ENCODE peak calls at places on chromosomes 5 and 9, in five cellular contexts. C is H1, F is GM12878, O is HepG2, R is HCT116. D is an unnamed sample.

GRCh38 chr9:137709411-137710101 is 90.8 kb downstream of the EHMT1 start:
- DNase-seq in O (no peak), C (no peak), F (no peak), R (no peak), D (no peak)

GRCh38 chr9:36189978-36190377 is 743 bp upstream of the CLTA start:
- DNase-seq in F (no peak), O (no peak), R (no peak), C (no peak), D (no peak)

GRCh38 chr5:110658006-110658405 is 68.5 kb downstream of the TMEM232 start:
- DNase-seq in F (no peak), R (no peak), O (no peak), C (no peak), D (no peak)

GRCh38 chr9:129383415-129384088 is 205.5 kb upstream of the IER5L start:
- DNase-seq in C (no peak), R (no peak), F (peak; percentile 38), O (no peak), D (no peak)

GRCh38 chr5:52859619-52860018 is 71.9 kb downstream of the ITGA1 start:
- DNase-seq in O (no peak), C (no peak), R (no peak), F (no peak), D (no peak)

GRCh38 chr9:124890179-124890578 is 28.2 kb downstream of the ARPC5L start:
- DNase-seq in R (no peak), C (no peak), O (no peak), F (no peak), D (no peak)

GRCh38 chr5:119743927-119744326 is 114.6 kb downstream of the FAM170A start:
- DNase-seq in F (peak; percentile 48), O (peak; percentile 33), R (peak; percentile 59), C (no peak), D (peak; percentile 69)

GRCh38 chr5:74538206-74538661 is 102.3 kb downstream of the ENC1 start:
- DNase-seq in F (no peak), R (no peak), C (no peak), O (peak; percentile 89), D (no peak)

GRCh38 chr5:149728303-149728702 is 1.8 kb upstream of the PPARGC1B start:
- DNase-seq in F (no peak), R (no peak), C (no peak), O (no peak), D (no peak)

GRCh38 chr5:128199104-128199503 is 115.5 kb downstream of the SLC12A2 start:
- DNase-seq in R (peak; percentile 51), C (no peak), F (no peak), O (no peak), D (peak; percentile 4)

GRCh38 chr5:170606939-170607338 is 103.1 kb downstream of the KCNIP1 start:
- DNase-seq in C (no peak), O (no peak), R (no peak), F (no peak), D (no peak)

GRCh38 chr5:140481758-140482157 is 65.7 kb upstream of the EIF4EBP3 start:
- DNase-seq in O (no peak), C (no peak), F (no peak), R (no peak), D (no peak)

GRCh38 chr9:116502746-116503145 is 184.4 kb upstream of the TRIM32 start:
- DNase-seq in O (no peak), F (no peak), R (no peak), C (no peak), D (no peak)

GRCh38 chr5:141199359-141200235 is at the start of gene PCDHB11:
- DNase-seq in R (no peak), C (no peak), O (peak; percentile 6), F (no peak), D (no peak)

GRCh38 chr9:18798106-18798505 is 234.9 kb downstream of the SAXO1 start:
- DNase-seq in F (no peak), R (no peak), O (no peak), C (no peak), D (no peak)

GRCh38 chr5:177081859-177082258 is 4.9 kb upstream of the FGFR4 start:
- DNase-seq in C (no peak), O (no peak), R (no peak), F (no peak), D (no peak)

GRCh38 chr5:61625682-61626620 is 293.9 kb downstream of the ZSWIM6 start:
- DNase-seq in C (peak; percentile 83), R (no peak), O (no peak), F (no peak), D (no peak)

GRCh38 chr9:125794708-125795107 is 47.5 kb downstream of the PBX3 start:
- DNase-seq in O (peak; percentile 30), R (no peak), C (no peak), F (no peak), D (no peak)

GRCh38 chr5:56011835-56012234 is 17.1 kb upstream of the IL6ST start:
- DNase-seq in C (no peak), R (no peak), F (no peak), O (no peak), D (no peak)

GRCh38 chr9:36725777-36726356 is 153.2 kb downstream of the MELK start:
- DNase-seq in C (peak; percentile 54), O (no peak), F (no peak), R (no peak), D (no peak)

GRCh38 chr9:76558465-76558864 is 99.5 kb downstream of the GCNT1 start:
- DNase-seq in F (no peak), R (no peak), C (no peak), O (no peak), D (no peak)

GRCh38 chr5:135890867-135891266 is 4.8 kb downstream of the IL9 start:
- DNase-seq in C (no peak), R (no peak), O (no peak), F (peak; percentile 15), D (no peak)

GRCh38 chr5:83368835-83369234 is 102.7 kb upstream of the VCAN start:
- DNase-seq in O (no peak), R (no peak), C (no peak), F (no peak), D (no peak)

GRCh38 chr9:109934499-109935214 is 154.7 kb downstream of the PALM2AKAP2 start:
- DNase-seq in C (peak; percentile 30), R (no peak), O (no peak), F (no peak), D (no peak)

DNA sequence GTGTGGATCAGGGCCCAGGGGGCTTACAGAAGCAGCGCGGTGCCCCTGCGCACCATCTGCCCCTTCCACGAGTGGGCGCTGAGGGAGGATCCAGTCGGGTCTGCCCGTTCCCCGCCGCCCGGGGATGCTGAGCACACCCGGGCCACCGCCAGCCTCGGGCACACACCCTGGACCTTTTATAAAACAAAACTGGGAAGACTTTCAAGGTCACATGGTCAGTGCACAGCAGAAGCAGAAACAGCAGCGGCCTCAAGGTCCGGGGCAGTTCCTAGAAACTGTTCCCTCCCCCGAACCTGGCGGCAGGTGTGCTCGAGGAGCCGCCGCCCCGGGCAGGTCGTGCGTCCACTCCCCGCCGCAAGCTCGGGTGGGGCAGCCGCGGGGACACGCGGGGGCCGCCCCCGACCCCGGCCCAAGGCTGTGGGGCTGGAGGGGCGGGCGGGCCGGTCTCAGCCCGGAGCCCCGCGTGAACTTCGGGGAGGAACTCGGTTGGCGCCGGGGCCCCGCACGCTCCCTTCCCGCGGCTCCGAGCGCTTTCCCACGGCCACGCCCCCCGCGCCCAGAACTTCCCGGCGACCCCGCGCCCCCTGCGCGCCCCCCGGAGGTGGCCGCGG is 619 bp upstream of the PPP1R26 start:
- DNase-seq in O (peak; percentile 45), R (no peak), C (peak; percentile 64), F (no peak), D (peak; percentile 62)
- TF ChIP-seq ATF3 in O (no peak), R (no peak), C (no peak), F (no peak), D (no peak)

GRCh38 chr5:60185230-60186104 is 291.9 kb upstream of the PDE4D start:
- DNase-seq in F (no peak), O (no peak), R (no peak), C (no peak), D (no peak)

GRCh38 chr5:60183881-60184280 is 290.4 kb upstream of the PDE4D start:
- DNase-seq in O (no peak), R (no peak), F (peak; percentile 9), C (no peak), D (no peak)

DNA sequence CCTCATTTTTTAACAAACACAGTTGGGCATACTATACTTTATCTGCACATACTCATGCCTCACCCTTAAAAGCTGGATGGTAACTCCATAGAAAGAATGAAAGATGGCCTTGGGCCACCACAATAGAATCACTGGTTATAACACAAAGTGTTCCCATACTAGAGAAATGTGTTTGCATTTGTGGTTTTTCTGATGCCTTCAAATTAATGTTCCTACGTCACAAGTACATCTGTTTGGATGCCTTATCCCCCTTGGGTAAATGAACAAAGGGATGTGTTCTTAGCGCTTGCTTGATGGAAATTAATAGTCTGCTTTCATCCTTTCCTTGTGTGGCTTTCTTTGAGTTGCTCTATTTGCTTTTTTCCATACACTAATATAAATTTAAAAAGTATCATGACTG is 291.1 kb upstream of the PDE4D start:
- DNase-seq in O (no peak), R (no peak), C (no peak), F (no peak), D (no peak)
- TF ChIP-seq SIN3A in O (no peak), R (no peak), C (no peak), F (no peak), D (no peak)

GRCh38 chr5:115360036-115360685 is 63.7 kb upstream of the CCDC112 start:
- DNase-seq in O (no peak), C (no peak), R (no peak), F (no peak), D (no peak)

GRCh38 chr5:115369430-115370144 is 73.1 kb upstream of the CCDC112 start:
- DNase-seq in O (no peak), F (no peak), C (peak; percentile 52), R (no peak), D (no peak)

GRCh38 chr5:115366223-115366622 is 69.8 kb upstream of the CCDC112 start:
- DNase-seq in C (no peak), F (no peak), O (no peak), R (no peak), D (peak; percentile 45)

DNA sequence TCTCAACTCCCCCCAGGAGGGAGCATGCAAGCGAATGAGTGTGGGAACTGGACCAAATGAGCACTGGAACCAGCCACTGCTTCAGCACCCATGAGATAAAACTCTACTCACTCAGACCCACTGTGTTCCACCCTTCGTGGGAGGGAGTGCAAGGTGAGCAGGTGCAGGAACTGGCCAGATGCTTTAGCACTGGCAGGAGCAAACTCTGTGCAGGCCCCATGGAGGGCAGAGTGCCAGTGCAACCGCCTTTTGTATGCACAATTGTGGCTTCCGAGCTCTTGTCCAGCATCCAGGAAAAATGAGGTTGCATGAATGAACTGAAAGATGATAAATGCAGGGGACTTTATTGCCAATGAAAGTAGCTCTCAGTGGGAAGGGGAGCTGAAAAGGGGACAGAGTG is 67.4 kb upstream of the CCDC112 start:
- DNase-seq in F (no peak), C (no peak), O (no peak), R (no peak), D (no peak)
- TF ChIP-seq ATF3 in F (no peak), C (no peak), O (no peak), R (no peak), D (no peak)

DNA sequence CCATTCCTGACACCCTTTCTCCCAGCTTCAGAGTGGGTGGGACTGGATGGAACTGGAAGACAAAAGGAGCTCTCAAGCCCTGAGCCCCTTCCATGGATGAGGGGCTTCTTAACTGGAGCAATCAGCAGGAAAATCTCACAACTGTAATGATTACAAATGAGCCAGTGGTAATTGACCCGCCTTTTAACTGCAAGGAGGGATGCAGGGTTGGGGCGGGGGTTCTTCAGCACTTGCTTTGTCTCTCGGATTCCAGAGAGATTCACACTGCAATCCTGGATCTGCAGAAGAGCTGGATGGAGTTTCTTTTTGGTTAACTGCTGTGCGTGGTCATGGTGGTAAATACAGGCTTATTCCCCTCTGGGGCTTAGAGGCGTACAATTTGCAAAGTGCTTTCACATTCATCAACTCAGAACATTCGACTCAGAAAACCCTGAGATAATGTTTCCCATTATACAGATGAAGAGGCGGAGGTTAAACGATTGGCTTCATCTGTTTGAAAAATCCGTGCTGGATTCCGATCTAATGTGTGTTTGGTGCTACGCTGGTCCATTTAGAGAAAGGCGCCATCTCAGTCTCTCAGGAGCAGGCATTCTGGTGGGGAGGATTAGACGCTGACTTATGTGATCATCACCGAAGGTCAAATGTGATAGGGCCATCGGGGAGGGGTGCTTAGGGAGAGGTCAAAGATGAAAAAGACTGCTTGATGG is 160.2 kb upstream of the SHB start:
- DNase-seq in C (no peak), F (no peak), O (no peak), R (no peak), D (no peak)
- TF ChIP-seq SIN3A in C (no peak), F (no peak), O (no peak), R (no peak), D (no peak)

D was measured in K562.